ENCODE peak calls at places on chromosomes 5 and 9, in five cellular contexts. One of them, this sample, is unnamed.

GRCh38 chr9:76177924-76178323 is 216.3 kb downstream of the RFK start:
- DNase-seq in lower leg skin: no peak
- DNase-seq in GM04504: no peak
- DNase-seq in left kidney: no peak
- DNase-seq in stimulated activated CD8-positive, alpha-beta memory T cell treated with anti-CD3 and anti-CD28 coated beads, Interleukin-2, amount 100 ng/mL, for 48 hours: no peak
- DNase-seq in this sample: no peak

GRCh38 chr9:81499571-81499970 is 189.8 kb downstream of the TLE1 start:
- DNase-seq in lower leg skin: no peak
- DNase-seq in GM04504: no peak
- DNase-seq in left kidney: peak; percentile 10
- DNase-seq in stimulated activated CD8-positive, alpha-beta memory T cell treated with anti-CD3 and anti-CD28 coated beads, Interleukin-2, amount 100 ng/mL, for 48 hours: no peak
- DNase-seq in this sample: no peak

GRCh38 chr5:97420646-97421045 is 237.6 kb upstream of the RIOK2 start:
- DNase-seq in lower leg skin: no peak
- DNase-seq in GM04504: no peak
- DNase-seq in left kidney: peak; percentile 5
- DNase-seq in stimulated activated CD8-positive, alpha-beta memory T cell treated with anti-CD3 and anti-CD28 coated beads, Interleukin-2, amount 100 ng/mL, for 48 hours: no peak
- DNase-seq in this sample: no peak

GRCh38 chr5:59236996-59237395 is 654.1 kb downstream of the RAB3C start:
- DNase-seq in lower leg skin: no peak
- DNase-seq in GM04504: no peak
- DNase-seq in left kidney: no peak
- DNase-seq in stimulated activated CD8-positive, alpha-beta memory T cell treated with anti-CD3 and anti-CD28 coated beads, Interleukin-2, amount 100 ng/mL, for 48 hours: no peak
- DNase-seq in this sample: no peak

GRCh38 chr5:154190652-154191304 is at the start of gene GALNT10:
- DNase-seq in lower leg skin: peak; percentile 90
- DNase-seq in GM04504: no peak
- DNase-seq in left kidney: peak; percentile 88
- DNase-seq in stimulated activated CD8-positive, alpha-beta memory T cell treated with anti-CD3 and anti-CD28 coated beads, Interleukin-2, amount 100 ng/mL, for 48 hours: peak; percentile 56
- DNase-seq in this sample: no peak

GRCh38 chr5:151480384-151480783 is 33.0 kb downstream of the SLC36A1 start:
- DNase-seq in lower leg skin: no peak
- DNase-seq in GM04504: no peak
- DNase-seq in left kidney: peak; percentile 32
- DNase-seq in stimulated activated CD8-positive, alpha-beta memory T cell treated with anti-CD3 and anti-CD28 coated beads, Interleukin-2, amount 100 ng/mL, for 48 hours: no peak
- DNase-seq in this sample: no peak

GRCh38 chr5:72346396-72346795 is 26.2 kb downstream of the PTCD2 start:
- DNase-seq in lower leg skin: no peak
- DNase-seq in GM04504: no peak
- DNase-seq in left kidney: no peak
- DNase-seq in stimulated activated CD8-positive, alpha-beta memory T cell treated with anti-CD3 and anti-CD28 coated beads, Interleukin-2, amount 100 ng/mL, for 48 hours: no peak
- DNase-seq in this sample: no peak

GRCh38 chr5:14879985-14880589 is 8.5 kb upstream of the ANKH start:
- DNase-seq in lower leg skin: no peak
- DNase-seq in GM04504: no peak
- DNase-seq in left kidney: no peak
- DNase-seq in stimulated activated CD8-positive, alpha-beta memory T cell treated with anti-CD3 and anti-CD28 coated beads, Interleukin-2, amount 100 ng/mL, for 48 hours: no peak
- DNase-seq in this sample: no peak

GRCh38 chr5:141743652-141744333 is 61.8 kb upstream of the ARAP3 start:
- DNase-seq in lower leg skin: no peak
- DNase-seq in GM04504: no peak
- DNase-seq in left kidney: peak; percentile 85
- DNase-seq in stimulated activated CD8-positive, alpha-beta memory T cell treated with anti-CD3 and anti-CD28 coated beads, Interleukin-2, amount 100 ng/mL, for 48 hours: no peak
- DNase-seq in this sample: no peak

GRCh38 chr9:63817622-63818518 is 1467.1 kb downstream of the FOXD4L5 start:
- DNase-seq in lower leg skin: peak; percentile 96
- DNase-seq in GM04504: no peak
- DNase-seq in left kidney: peak; percentile 31
- DNase-seq in stimulated activated CD8-positive, alpha-beta memory T cell treated with anti-CD3 and anti-CD28 coated beads, Interleukin-2, amount 100 ng/mL, for 48 hours: peak; percentile 49
- DNase-seq in this sample: no peak

GRCh38 chr9:69748304-69748703 is 11.5 kb downstream of the PTAR1 start:
- DNase-seq in lower leg skin: no peak
- DNase-seq in GM04504: no peak
- DNase-seq in left kidney: no peak
- DNase-seq in stimulated activated CD8-positive, alpha-beta memory T cell treated with anti-CD3 and anti-CD28 coated beads, Interleukin-2, amount 100 ng/mL, for 48 hours: no peak
- DNase-seq in this sample: no peak

GRCh38 chr9:68949271-68950000 is 64.5 kb downstream of the PRKACG start:
- DNase-seq in lower leg skin: no peak
- DNase-seq in GM04504: no peak
- DNase-seq in left kidney: peak; percentile 74
- DNase-seq in stimulated activated CD8-positive, alpha-beta memory T cell treated with anti-CD3 and anti-CD28 coated beads, Interleukin-2, amount 100 ng/mL, for 48 hours: no peak
- DNase-seq in this sample: no peak

GRCh38 chr5:83095973-83096539 is 18.7 kb downstream of the XRCC4 start:
- DNase-seq in lower leg skin: no peak
- DNase-seq in GM04504: peak; percentile 60
- DNase-seq in left kidney: no peak
- DNase-seq in stimulated activated CD8-positive, alpha-beta memory T cell treated with anti-CD3 and anti-CD28 coated beads, Interleukin-2, amount 100 ng/mL, for 48 hours: no peak
- DNase-seq in this sample: peak; percentile 58

GRCh38 chr9:34986541-34987047 is 3.0 kb upstream of the DNAJB5 start:
- DNase-seq in lower leg skin: no peak
- DNase-seq in GM04504: no peak
- DNase-seq in left kidney: peak; percentile 84
- DNase-seq in stimulated activated CD8-positive, alpha-beta memory T cell treated with anti-CD3 and anti-CD28 coated beads, Interleukin-2, amount 100 ng/mL, for 48 hours: no peak
- DNase-seq in this sample: no peak

GRCh38 chr5:118937393-118938061 is 50.8 kb downstream of the DTWD2 start:
- DNase-seq in lower leg skin: no peak
- DNase-seq in GM04504: no peak
- DNase-seq in left kidney: no peak
- DNase-seq in stimulated activated CD8-positive, alpha-beta memory T cell treated with anti-CD3 and anti-CD28 coated beads, Interleukin-2, amount 100 ng/mL, for 48 hours: no peak
- DNase-seq in this sample: no peak

GRCh38 chr5:132257131-132258101 is at the start of gene PDLIM4:
- DNase-seq in lower leg skin: peak; percentile 88
- DNase-seq in GM04504: no peak
- DNase-seq in left kidney: peak; percentile 91
- DNase-seq in stimulated activated CD8-positive, alpha-beta memory T cell treated with anti-CD3 and anti-CD28 coated beads, Interleukin-2, amount 100 ng/mL, for 48 hours: no peak
- DNase-seq in this sample: no peak

GRCh38 chr5:56094579-56095361 is 100.0 kb upstream of the IL6ST start:
- DNase-seq in lower leg skin: no peak
- DNase-seq in GM04504: no peak
- DNase-seq in left kidney: no peak
- DNase-seq in stimulated activated CD8-positive, alpha-beta memory T cell treated with anti-CD3 and anti-CD28 coated beads, Interleukin-2, amount 100 ng/mL, for 48 hours: peak; percentile 37
- DNase-seq in this sample: no peak

GRCh38 chr5:62762503-62762902 is 183.9 kb downstream of the LRRC70 start:
- DNase-seq in lower leg skin: no peak
- DNase-seq in GM04504: no peak
- DNase-seq in left kidney: no peak
- DNase-seq in stimulated activated CD8-positive, alpha-beta memory T cell treated with anti-CD3 and anti-CD28 coated beads, Interleukin-2, amount 100 ng/mL, for 48 hours: no peak
- DNase-seq in this sample: no peak

GRCh38 chr9:33103381-33104110 is 27.1 kb upstream of the SMU1 start:
- DNase-seq in lower leg skin: peak; percentile 82
- DNase-seq in GM04504: no peak
- DNase-seq in left kidney: no peak
- DNase-seq in stimulated activated CD8-positive, alpha-beta memory T cell treated with anti-CD3 and anti-CD28 coated beads, Interleukin-2, amount 100 ng/mL, for 48 hours: no peak
- DNase-seq in this sample: no peak